ENCODE peak calls at places on chromosomes 5 and 9, in eight cellular contexts. F is NCI-H1417; B is H9; O is PC-3; P is EL; R is fibroblast of mammary gland; A is stimulated activated naive B cell treated with anti-CD40 and anti-IgM and Interleukin-4, amounts not matched to agents 10 μg/mL and 1 μg/mL and 100 μg/mL, for 72 hours; H is A172. E is an unnamed sample.

GRCh38 chr5:39638803-39639202 is 214.0 kb upstream of the DAB2 start:
- DNase-seq in F (no peak), B (no peak), O (peak), P (no peak), R (peak), A (no peak), H (peak), E (no peak)

GRCh38 chr5:112036206-112036605 is 279.2 kb upstream of the NREP start:
- DNase-seq in F (no peak), B (no peak), O (peak), P (peak), R (no peak), A (no peak), H (peak), E (no peak)

GRCh38 chr5:132363431-132364112 is 5.9 kb upstream of the SLC22A5 start:
- DNase-seq in F (peak), B (no peak), O (peak), P (peak), R (peak), A (no peak), H (peak), E (peak)

GRCh38 chr5:153901449-153901848 is 137.3 kb downstream of the FAM114A2 start:
- DNase-seq in F (no peak), B (no peak), O (no peak), P (no peak), R (no peak), A (no peak), H (peak), E (no peak)

GRCh38 chr5:83564069-83564749 is 92.7 kb downstream of the VCAN start:
- DNase-seq in F (peak), B (no peak), O (peak), P (peak), R (peak), A (no peak), H (peak), E (no peak)

GRCh38 chr9:93184439-93185221 is 691 bp downstream of the WNK2 start:
- DNase-seq in F (no peak), B (no peak), O (peak), P (no peak), R (no peak), A (no peak), H (no peak), E (no peak)

GRCh38 chr9:8074645-8075044 is 275.1 kb upstream of the DMAC1 start:
- DNase-seq in F (peak), B (no peak), O (no peak), P (no peak), R (no peak), A (no peak), H (no peak), E (no peak)

GRCh38 chr5:125409496-125410351 is 663.3 kb upstream of the ZNF608 start:
- DNase-seq in F (peak), B (no peak), O (peak), P (peak), R (peak), A (no peak), H (peak), E (no peak)

GRCh38 chr5:38208782-38209378 is 49.5 kb upstream of the EGFLAM start:
- DNase-seq in F (peak), B (peak), O (peak), P (peak), R (peak), A (no peak), H (peak), E (peak)

GRCh38 chr5:136730426-136730825 is 365.1 kb upstream of the TRPC7 start:
- DNase-seq in F (peak), B (no peak), O (peak), P (no peak), R (no peak), A (no peak), H (no peak), E (no peak)

GRCh38 chr9:137535120-137535428 is 15.1 kb downstream of the PNPLA7 start:
- DNase-seq in F (no peak), B (no peak), O (no peak), P (no peak), R (no peak), A (no peak), H (no peak), E (no peak)

GRCh38 chr5:63194126-63194525 is 615.5 kb downstream of the LRRC70 start:
- DNase-seq in F (no peak), B (no peak), O (no peak), P (no peak), R (no peak), A (no peak), H (no peak), E (no peak)

GRCh38 chr5:104817127-104817526 is 1254.5 kb upstream of the NUDT12 start:
- DNase-seq in F (no peak), B (no peak), O (peak), P (no peak), R (no peak), A (no peak), H (peak), E (no peak)

GRCh38 chr5:180194410-180195345 is 14.3 kb downstream of the RASGEF1C start:
- DNase-seq in F (peak), B (peak), O (no peak), P (no peak), R (no peak), A (no peak), H (no peak), E (no peak)

GRCh38 chr5:150637245-150638052 is 3.0 kb upstream of the SYNPO start:
- DNase-seq in F (no peak), B (no peak), O (peak), P (peak), R (peak), A (no peak), H (peak), E (peak)

GRCh38 chr9:77927265-77927664 is 104.3 kb downstream of the GNAQ start:
- DNase-seq in F (no peak), B (no peak), O (peak), P (peak), R (peak), A (no peak), H (peak), E (no peak)

GRCh38 chr5:178460598-178461425 is 129.4 kb downstream of the COL23A1 start:
- DNase-seq in F (no peak), B (peak), O (peak), P (peak), R (peak), A (peak), H (peak), E (peak)

GRCh38 chr5:68798877-68799276 is 294.9 kb upstream of the SLC30A5 start:
- DNase-seq in F (no peak), B (no peak), O (no peak), P (peak), R (peak), A (no peak), H (no peak), E (no peak)

GRCh38 chr5:2586016-2586715 is 165.3 kb downstream of the IRX2 start:
- DNase-seq in F (no peak), B (no peak), O (no peak), P (no peak), R (no peak), A (no peak), H (no peak), E (no peak)

GRCh38 chr9:137388589-137389427 is 34.2 kb downstream of the EXD3 start:
- DNase-seq in F (no peak), B (peak), O (no peak), P (no peak), R (no peak), A (no peak), H (no peak), E (no peak)

GRCh38 chr9:27539479-27540441 is 10.1 kb upstream of the MOB3B start:
- DNase-seq in F (no peak), B (no peak), O (peak), P (peak), R (peak), A (no peak), H (no peak), E (peak)

GRCh38 chr9:125430161-125430485 is 168.5 kb downstream of the GAPVD1 start:
- DNase-seq in F (no peak), B (no peak), O (no peak), P (no peak), R (no peak), A (no peak), H (no peak), E (no peak)

GRCh38 chr5:16558984-16559629 is 57.7 kb downstream of the RETREG1 start:
- DNase-seq in F (no peak), B (peak), O (no peak), P (no peak), R (no peak), A (no peak), H (no peak), E (no peak)

GRCh38 chr5:69038539-69038938 is 55.3 kb upstream of the SLC30A5 start:
- DNase-seq in F (no peak), B (no peak), O (no peak), P (no peak), R (no peak), A (no peak), H (no peak), E (no peak)

GRCh38 chr5:173208296-173208695 is 26.7 kb downstream of the NKX2-5 start:
- DNase-seq in F (no peak), B (no peak), O (no peak), P (no peak), R (no peak), A (no peak), H (no peak), E (no peak)

GRCh38 chr5:40877371-40877988 is 31.8 kb upstream of the C7 start:
- DNase-seq in F (no peak), B (no peak), O (peak), P (no peak), R (peak), A (no peak), H (no peak), E (no peak)

GRCh38 chr9:130043654-130044623 is 950 bp upstream of the FNBP1 start:
- DNase-seq in F (no peak), B (peak), O (no peak), P (peak), R (peak), A (no peak), H (no peak), E (no peak)

GRCh38 chr5:30808996-30809395 is 384.5 kb upstream of the CDH6 start:
- DNase-seq in F (no peak), B (no peak), O (peak), P (no peak), R (no peak), A (no peak), H (peak), E (no peak)

GRCh38 chr5:65290677-65291076 is 191.0 kb downstream of the ADAMTS6 start:
- DNase-seq in F (no peak), B (no peak), O (no peak), P (no peak), R (peak), A (no peak), H (no peak), E (peak)

GRCh38 chr5:10744681-10745080 is 16.4 kb downstream of the DAP start:
- DNase-seq in F (no peak), B (no peak), O (no peak), P (no peak), R (no peak), A (no peak), H (no peak), E (no peak)

GRCh38 chr5:14268738-14269137 is 125.6 kb downstream of the TRIO start:
- DNase-seq in F (peak), B (no peak), O (no peak), P (no peak), R (peak), A (no peak), H (no peak), E (no peak)

GRCh38 chr9:29969856-29970647 is 2396.8 kb upstream of the C9orf72 start:
- DNase-seq in F (no peak), B (no peak), O (no peak), P (no peak), R (no peak), A (no peak), H (no peak), E (no peak)

GRCh38 chr5:141973871-141974595 is 5.1 kb downstream of the RNF14 start:
- DNase-seq in F (no peak), B (no peak), O (peak), P (peak), R (peak), A (no peak), H (peak), E (no peak)

GRCh38 chr9:130689937-130690700 is 3.5 kb upstream of the EXOSC2 start:
- DNase-seq in F (peak), B (peak), O (peak), P (peak), R (peak), A (no peak), H (peak), E (peak)

GRCh38 chr9:444528-444927 is 229.9 kb downstream of the DOCK8 start:
- DNase-seq in F (no peak), B (peak), O (no peak), P (no peak), R (no peak), A (no peak), H (peak), E (no peak)

GRCh38 chr5:57862471-57863282 is 380.1 kb upstream of the ACTBL2 start:
- DNase-seq in F (no peak), B (no peak), O (peak), P (peak), R (peak), A (no peak), H (peak), E (peak)

GRCh38 chr5:168123853-168124528 is 167.5 kb upstream of the WWC1 start:
- DNase-seq in F (no peak), B (no peak), O (no peak), P (no peak), R (no peak), A (no peak), H (no peak), E (no peak)

GRCh38 chr9:135269912-135270630 is 182.6 kb downstream of the OLFM1 start:
- DNase-seq in F (no peak), B (no peak), O (no peak), P (no peak), R (no peak), A (no peak), H (no peak), E (no peak)

GRCh38 chr5:138726848-138727247 is 26.4 kb upstream of the CTNNA1 start:
- DNase-seq in F (no peak), B (no peak), O (no peak), P (no peak), R (no peak), A (no peak), H (no peak), E (no peak)

E was measured in GM04504.